ENCODE peak calls at places on chromosomes 5 and 9, in eight cellular contexts. D is CD8-positive, alpha-beta T cell; T is CD4-positive, alpha-beta memory T cell; O is left ventricle myocardium inferior; W is neuronal stem cell; M is effector memory CD4-positive, alpha-beta T cell; V is mesenchymal stem cell; P is adipocyte. L is an unnamed sample. For H3K4me1, H3K27me3 and H3K36me3, the result is how much of the 10 kb centered on the place peaks cover.

GRCh38 chr9:34991833-34992375 is 2.4 kb downstream of the DNAJB5 start:
- DNase-seq in O (peak), M (no peak), W (no peak), D (no peak), P (no peak), V (peak), T (no peak), L (no peak)

GRCh38 chr9:120913673-120914266 is 12.8 kb downstream of the TRAF1 start:
- DNase-seq in P (no peak), M (no peak), V (no peak), T (no peak), W (peak), O (no peak), D (no peak), L (no peak)

GRCh38 chr5:113371788-113372196 is 63.0 kb downstream of the TSSK1B start:
- DNase-seq in W (no peak), V (no peak), M (no peak), P (no peak), D (no peak), O (no peak), T (no peak), L (no peak)

GRCh38 chr9:113215142-113215541 is 5.9 kb downstream of the FKBP15 start:
- DNase-seq in T (no peak), V (peak), W (no peak), D (no peak), P (no peak), M (no peak), O (no peak), L (no peak)

GRCh38 chr9:20754556-20754955 is 70.5 kb downstream of the FOCAD start:
- DNase-seq in D (no peak), O (no peak), P (peak), V (no peak), W (no peak), T (no peak), M (no peak), L (no peak)

GRCh38 chr5:177491429-177491945 is 5.9 kb downstream of the PDLIM7 start:
- DNase-seq in T (no peak), M (no peak), D (no peak), O (no peak), W (peak), P (peak), V (peak), L (no peak)

GRCh38 chr9:116087246-116087645 is 66.3 kb upstream of the PAPPA start:
- DNase-seq in W (no peak), D (no peak), T (no peak), P (peak), O (peak), M (no peak), V (peak), L (no peak)

GRCh38 chr5:179195561-179196419 is 135.6 kb downstream of the ZNF354C start:
- DNase-seq in P (no peak), W (no peak), T (no peak), M (no peak), V (no peak), D (no peak), O (peak), L (no peak)

GRCh38 chr9:17520264-17521058 is 58.4 kb upstream of the SH3GL2 start:
- DNase-seq in V (no peak), P (no peak), O (no peak), T (no peak), D (no peak), W (peak), M (no peak), L (no peak)

GRCh38 chr5:112762113-112762810 is 24.6 kb downstream of the APC start:
- DNase-seq in M (no peak), O (no peak), W (no peak), D (no peak), V (no peak), T (no peak), P (peak), L (no peak)

GRCh38 chr5:15794117-15794985 is 294.4 kb downstream of the FBXL7 start:
- DNase-seq in M (no peak), D (no peak), W (no peak), V (peak), O (no peak), P (peak), T (no peak), L (no peak)

GRCh38 chr9:23851024-23851629 is 25.1 kb upstream of the ELAVL2 start:
- DNase-seq in M (no peak), D (no peak), T (no peak), V (peak), W (peak), O (no peak), P (peak), L (no peak)

GRCh38 chr5:125700380-125700856 is 722.8 kb upstream of the GRAMD2B start:
- DNase-seq in O (no peak), P (no peak), M (no peak), V (peak), W (no peak), T (no peak), D (no peak), L (no peak)

GRCh38 chr5:54869691-54870090 is 115.7 kb downstream of the ESM1 start:
- DNase-seq in W (no peak), T (no peak), M (no peak), D (no peak), P (peak), V (no peak), O (no peak), L (no peak)

GRCh38 chr5:123487298-123487697 is 24.7 kb upstream of the CSNK1G3 start:
- DNase-seq in V (peak), O (no peak), M (no peak), D (no peak), T (no peak), P (peak), W (no peak), L (no peak)

GRCh38 chr9:107705521-107705920 is 216.0 kb upstream of the KLF4 start:
- DNase-seq in D (no peak), M (no peak), O (no peak), V (no peak), P (no peak), W (no peak), T (no peak), L (no peak)
- H3K4me1 ChIP-seq in D (under half), M (under half), O (under half), V (under half), P (under half), W (under half), T (under half), L (under half)

DNA sequence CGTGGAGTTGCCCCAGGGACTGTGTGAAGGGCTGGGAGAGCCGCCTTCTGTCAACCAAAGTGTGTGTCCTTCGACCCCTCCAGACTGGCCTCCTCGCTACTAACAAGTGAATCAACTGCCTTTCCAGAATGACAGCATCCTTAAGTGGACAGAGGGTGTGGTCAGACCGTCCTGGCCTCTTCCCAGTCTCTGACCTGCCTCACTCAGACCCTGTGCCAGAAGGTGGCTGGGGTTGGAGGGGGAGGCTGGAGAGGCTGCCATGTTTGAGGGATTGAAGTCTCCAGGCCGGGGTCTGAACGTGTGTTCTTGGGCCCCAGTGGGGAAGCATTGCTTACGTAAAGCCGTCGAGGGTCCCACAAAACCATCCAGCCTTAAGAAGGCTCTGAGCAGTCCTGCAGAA is 389.3 kb upstream of the IRX4 start:
- DNase-seq in P (no peak), W (no peak), V (no peak), M (no peak), O (no peak), D (no peak), T (no peak), L (no peak)
- H3K27me3 ChIP-seq in P (under half), W (under half), V (under half), M (under half), O (half or more), D (under half), T (under half), L (under half)

GRCh38 chr5:33465120-33465519 is 24.4 kb downstream of the TARS1 start:
- DNase-seq in V (no peak), P (no peak), O (no peak), M (no peak), D (no peak), W (no peak), T (no peak), L (no peak)
- H3K36me3 ChIP-seq in V (half or more), P (half or more), O (half or more), M (half or more), D (half or more), W (under half), T (half or more), L (under half)

GRCh38 chr9:133581553-133582343 is 27.4 kb downstream of the FAM163B start:
- DNase-seq in V (peak), O (peak), M (no peak), T (no peak), W (no peak), D (no peak), P (no peak), L (no peak)
- H3K4me1 ChIP-seq in V (under half), O (half or more), M (under half), T (under half), W (under half), D (under half), P (under half), L (under half)

L was measured in SJSA1.